ENCODE peak calls at places on chromosomes 5 and 9, in eight cellular contexts. D is heart left ventricle, E is A549, B is adipocyte, W is psoas muscle, N is endodermal cell, S is OCI-LY7, A is hepatocyte. F is an unnamed sample.

GRCh38 chr9:25648116-25648515 is 30.1 kb downstream of the TUSC1 start:
- DNase-seq in D (no peak), E (no peak), B (no peak), W (no peak), N (no peak), S (no peak), A (no peak), F (no peak)

GRCh38 chr5:56148453-56148971 is 84.6 kb downstream of the ANKRD55 start:
- DNase-seq in D (no peak), E (no peak), B (no peak), W (no peak), N (no peak), S (no peak), A (no peak), F (no peak)

GRCh38 chr5:136038635-136039034 is 9.8 kb downstream of the TGFBI start:
- DNase-seq in D (no peak), E (no peak), B (peak; percentile 24), W (no peak), N (no peak), S (no peak), A (no peak), F (no peak)

GRCh38 chr9:116572095-116572748 is 114.9 kb upstream of the TRIM32 start:
- DNase-seq in D (peak; percentile 95), E (peak; percentile 87), B (peak; percentile 96), W (peak; percentile 90), N (peak; percentile 94), S (peak; percentile 33), A (peak; percentile 93), F (peak; percentile 82)

GRCh38 chr5:60453186-60453976 is 246.6 kb downstream of the DEPDC1B start:
- DNase-seq in D (no peak), E (no peak), B (no peak), W (no peak), N (no peak), S (no peak), A (no peak), F (no peak)

GRCh38 chr5:15992918-15993317 is 186.7 kb downstream of the MARCHF11 start:
- DNase-seq in D (no peak), E (peak; percentile 27), B (peak; percentile 12), W (no peak), N (no peak), S (no peak), A (no peak), F (no peak)

GRCh38 chr9:137184881-137185660 is 3.3 kb downstream of the ANAPC2 start:
- DNase-seq in D (no peak), E (no peak), B (no peak), W (no peak), N (no peak), S (no peak), A (no peak), F (no peak)

GRCh38 chr5:43065384-43066230 is 25.5 kb upstream of the ANXA2R start:
- DNase-seq in D (peak; percentile 76), E (peak; percentile 64), B (peak; percentile 76), W (peak; percentile 78), N (no peak), S (peak; percentile 73), A (peak; percentile 64), F (peak; percentile 60)

GRCh38 chr9:91727316-91727861 is 222.6 kb downstream of the ROR2 start:
- DNase-seq in D (no peak), E (peak; percentile 55), B (peak; percentile 79), W (no peak), N (peak; percentile 85), S (peak; percentile 61), A (peak; percentile 73), F (peak; percentile 57)

GRCh38 chr5:14728109-14728938 is 63.8 kb downstream of the OTULIN start:
- DNase-seq in D (no peak), E (no peak), B (no peak), W (no peak), N (peak; percentile 94), S (no peak), A (peak; percentile 78), F (peak; percentile 65)

GRCh38 chr5:123113136-123113535 is 24.1 kb downstream of the PRDM6 start:
- DNase-seq in D (no peak), E (no peak), B (no peak), W (no peak), N (no peak), S (no peak), A (no peak), F (no peak)

GRCh38 chr5:112690605-112691340 is 46.9 kb upstream of the APC start:
- DNase-seq in D (no peak), E (no peak), B (no peak), W (no peak), N (no peak), S (no peak), A (no peak), F (no peak)

GRCh38 chr9:129149442-129149841 is 28.6 kb downstream of the IER5L start:
- DNase-seq in D (no peak), E (no peak), B (no peak), W (no peak), N (no peak), S (peak; percentile 43), A (no peak), F (no peak)
- H3K4me1 ChIP-seq in D (peaks cover under 1% of the 10 kb centered on the region), E (peaks cover 20% of the 10 kb centered on the region), B (peaks cover 27% of the 10 kb centered on the region), W (peaks cover 30% of the 10 kb centered on the region), N (no peaks in the 10 kb centered on the region), S (peaks cover 40% of the 10 kb centered on the region), A (peaks cover 27% of the 10 kb centered on the region), F (no peaks in the 10 kb centered on the region)

GRCh38 chr5:17229308-17229707 is 11.9 kb downstream of the BASP1 start:
- DNase-seq in D (no peak), E (no peak), B (no peak), W (no peak), N (no peak), S (no peak), A (no peak), F (no peak)
- H3K4me3 ChIP-seq in D (no peak overlapping the region), E (no peak overlapping the region), B (no peak overlapping the region), W (no peak overlapping the region), N (no peak overlapping the region), S (no peak overlapping the region), A (no peak overlapping the region), F (no peak overlapping the region)

GRCh38 chr5:82349651-82350050 is 71.5 kb upstream of the RPS23 start:
- DNase-seq in D (no peak), E (peak; percentile 16), B (peak; percentile 57), W (peak; percentile 34), N (peak; percentile 93), S (peak; percentile 13), A (peak; percentile 32), F (no peak)

GRCh38 chr5:82354543-82354942 is 76.4 kb upstream of the RPS23 start:
- DNase-seq in D (no peak), E (no peak), B (no peak), W (no peak), N (no peak), S (no peak), A (no peak), F (no peak)

GRCh38 chr5:82352146-82352791 is 74.1 kb upstream of the RPS23 start:
- DNase-seq in D (no peak), E (no peak), B (no peak), W (no peak), N (no peak), S (no peak), A (no peak), F (no peak)

GRCh38 chr5:82353522-82353921 is 75.4 kb upstream of the RPS23 start:
- DNase-seq in D (no peak), E (no peak), B (no peak), W (no peak), N (no peak), S (no peak), A (no peak), F (no peak)

DNA sequence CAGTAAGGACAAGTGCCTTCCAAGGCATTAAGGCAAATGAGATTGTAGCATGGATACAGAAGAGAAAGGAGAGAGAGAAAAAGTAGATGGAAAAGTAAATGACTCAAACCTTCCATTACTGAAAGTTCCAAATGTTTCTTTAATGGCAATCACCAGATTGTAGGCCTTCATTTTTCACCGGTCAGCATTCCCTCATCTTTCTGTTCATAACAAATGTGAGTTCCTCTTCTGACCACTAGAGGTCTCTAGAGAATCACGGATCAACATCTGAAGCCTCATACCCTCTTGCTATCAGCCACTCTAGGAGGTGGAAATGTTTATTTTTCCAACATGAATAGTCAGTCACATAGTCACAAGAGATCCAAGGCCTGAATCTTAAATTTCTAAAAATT is 73.6 kb upstream of the RPS23 start:
- DNase-seq in D (no peak), E (peak; percentile 60), B (peak; percentile 90), W (no peak), N (no peak), S (peak; percentile 51), A (peak; percentile 75), F (no peak)
- H3K4me1 ChIP-seq in D (no peaks in the 10 kb centered on the region), E (peaks cover 7% of the 10 kb centered on the region), B (peaks cover 41% of the 10 kb centered on the region), W (peaks cover 19% of the 10 kb centered on the region), N (no peaks in the 10 kb centered on the region), S (no peaks in the 10 kb centered on the region), A (peaks cover 10% of the 10 kb centered on the region), F (no peaks in the 10 kb centered on the region)

GRCh38 chr5:89351232-89351631 is 468.2 kb upstream of the MEF2C start:
- DNase-seq in D (no peak), E (peak; percentile 5), B (peak; percentile 9), W (no peak), N (no peak), S (no peak), A (no peak), F (no peak)
- H3K4me3 ChIP-seq in D (no peak overlapping the region), E (no peak overlapping the region), B (no peak overlapping the region), W (no peak overlapping the region), N (no peak overlapping the region), S (no peak overlapping the region), A (no peak overlapping the region), F (no peak overlapping the region)

GRCh38 chr9:95017661-95018060 is 291.2 kb downstream of the AOPEP start:
- DNase-seq in D (no peak), E (no peak), B (no peak), W (no peak), N (no peak), S (no peak), A (no peak), F (no peak)

GRCh38 chr9:95023217-95024003 is 294.1 kb downstream of the FANCC start:
- DNase-seq in D (peak; percentile 62), E (peak; percentile 80), B (peak; percentile 75), W (no peak), N (no peak), S (no peak), A (no peak), F (no peak)

GRCh38 chr9:95024097-95024671 is 293.3 kb downstream of the FANCC start:
- DNase-seq in D (peak; percentile 59), E (peak; percentile 72), B (no peak), W (peak; percentile 38), N (peak; percentile 66), S (no peak), A (no peak), F (no peak)

GRCh38 chr9:95018099-95018927 is 291.8 kb downstream of the AOPEP start:
- DNase-seq in D (peak; percentile 69), E (peak; percentile 87), B (peak; percentile 93), W (peak; percentile 60), N (no peak), S (no peak), A (no peak), F (peak; percentile 55)

DNA sequence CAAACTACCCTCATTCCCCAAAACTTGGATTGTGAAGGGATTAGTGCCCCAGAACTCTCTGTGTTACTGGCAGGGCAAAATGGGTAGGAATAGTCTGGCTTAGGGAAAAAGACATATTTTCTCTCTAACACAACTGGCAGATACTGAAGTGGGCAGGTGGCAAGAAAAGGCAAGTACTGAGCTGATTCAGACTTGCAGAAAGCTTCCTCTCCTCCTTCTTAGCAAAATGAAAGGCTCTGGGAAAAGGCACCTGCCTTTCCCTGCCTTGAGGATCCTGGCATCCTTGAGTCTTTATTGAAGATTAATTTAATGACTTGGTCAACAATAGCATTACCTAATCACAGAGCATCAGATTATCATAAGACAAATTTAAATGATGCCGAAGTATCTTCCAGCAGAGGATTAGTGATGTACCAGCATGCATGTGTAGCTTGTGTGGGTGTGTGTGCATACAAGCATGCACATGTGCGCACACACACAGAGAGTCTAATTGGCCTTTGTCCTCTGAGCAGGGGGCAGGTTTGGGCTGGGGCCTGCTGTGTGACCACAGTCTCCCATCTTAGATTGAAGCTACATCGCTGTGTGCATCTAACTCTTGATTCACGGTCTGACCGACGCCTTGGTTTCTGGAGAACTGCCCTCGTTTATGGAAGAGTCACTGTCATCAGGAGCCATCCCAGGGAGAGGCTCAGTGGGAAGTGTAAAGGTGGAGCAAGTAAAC is 294.8 kb downstream of the AOPEP start:
- DNase-seq in D (no peak), E (no peak), B (no peak), W (no peak), N (no peak), S (no peak), A (no peak), F (no peak)
- H3K4me1 ChIP-seq in D (peaks cover 22% of the 10 kb centered on the region), E (peaks cover 99% of the 10 kb centered on the region), B (peaks cover 47% of the 10 kb centered on the region), W (peaks cover 100% of the 10 kb centered on the region), N (peaks cover 2% of the 10 kb centered on the region), S (no peaks in the 10 kb centered on the region), A (peaks cover 56% of the 10 kb centered on the region), F (peaks cover 18% of the 10 kb centered on the region)